ENCODE peak calls at places on chromosomes 5 and 9, in four cellular contexts. One of them, this sample, is unnamed.

GRCh38 chr5:57598756-57599155 is 116.1 kb upstream of the ACTBL2 start:
- DNase-seq in HCT116: peak
- DNase-seq in neural progenitor cell: no peak
- DNase-seq in GM20000: no peak
- DNase-seq in this sample: peak

GRCh38 chr5:28779161-28779754 is 1740.9 kb upstream of the CDH9 start:
- DNase-seq in HCT116: no peak
- DNase-seq in neural progenitor cell: peak
- DNase-seq in GM20000: no peak
- DNase-seq in this sample: no peak

GRCh38 chr9:126506361-126507317 is 107.1 kb upstream of the LMX1B start:
- DNase-seq in HCT116: no peak
- DNase-seq in neural progenitor cell: no peak
- DNase-seq in GM20000: no peak
- DNase-seq in this sample: no peak

GRCh38 chr5:157523976-157524375 is 51.6 kb downstream of the ADAM19 start:
- DNase-seq in HCT116: no peak
- DNase-seq in neural progenitor cell: peak
- DNase-seq in GM20000: no peak
- DNase-seq in this sample: no peak

GRCh38 chr9:10661376-10661775 is 48.6 kb upstream of the PTPRD start:
- DNase-seq in HCT116: no peak
- DNase-seq in neural progenitor cell: no peak
- DNase-seq in GM20000: no peak
- DNase-seq in this sample: no peak

GRCh38 chr5:67992919-67993318 is 222.6 kb upstream of the PIK3R1 start:
- DNase-seq in HCT116: no peak
- DNase-seq in neural progenitor cell: no peak
- DNase-seq in GM20000: no peak
- DNase-seq in this sample: no peak

GRCh38 chr5:116363780-116364179 is 210.8 kb downstream of the SEMA6A start:
- DNase-seq in HCT116: no peak
- DNase-seq in neural progenitor cell: no peak
- DNase-seq in GM20000: no peak
- DNase-seq in this sample: no peak

GRCh38 chr5:74530316-74530917 is 110.1 kb downstream of the ENC1 start:
- DNase-seq in HCT116: no peak
- DNase-seq in neural progenitor cell: no peak
- DNase-seq in GM20000: no peak
- DNase-seq in this sample: no peak

GRCh38 chr9:94706922-94707321 is 19.6 kb upstream of the AOPEP start:
- DNase-seq in HCT116: no peak
- DNase-seq in neural progenitor cell: no peak
- DNase-seq in GM20000: no peak
- DNase-seq in this sample: no peak

GRCh38 chr9:129071526-129072131 is 9.3 kb upstream of the DOLPP1 start:
- DNase-seq in HCT116: no peak
- DNase-seq in neural progenitor cell: peak
- DNase-seq in GM20000: no peak
- DNase-seq in this sample: no peak

GRCh38 chr5:141695627-141696180 is 13.7 kb upstream of the ARAP3 start:
- DNase-seq in HCT116: no peak
- DNase-seq in neural progenitor cell: no peak
- DNase-seq in GM20000: no peak
- DNase-seq in this sample: peak

GRCh38 chr9:72271617-72272478 is 93.2 kb downstream of the ZFAND5 start:
- DNase-seq in HCT116: peak
- DNase-seq in neural progenitor cell: peak
- DNase-seq in GM20000: peak
- DNase-seq in this sample: peak

GRCh38 chr9:121820286-121821005 is 169.0 kb downstream of the DAB2IP start:
- DNase-seq in HCT116: no peak
- DNase-seq in neural progenitor cell: no peak
- DNase-seq in GM20000: no peak
- DNase-seq in this sample: no peak

GRCh38 chr5:156879665-156880285 is 29.7 kb downstream of the PPP1R2B start:
- DNase-seq in HCT116: no peak
- DNase-seq in neural progenitor cell: no peak
- DNase-seq in GM20000: no peak
- DNase-seq in this sample: no peak

GRCh38 chr5:58849151-58849550 is 266.3 kb downstream of the RAB3C start:
- DNase-seq in HCT116: no peak
- DNase-seq in neural progenitor cell: no peak
- DNase-seq in GM20000: no peak
- DNase-seq in this sample: no peak

GRCh38 chr5:90221947-90222346 is 187.6 kb downstream of the CETN3 start:
- DNase-seq in HCT116: no peak
- DNase-seq in neural progenitor cell: no peak
- DNase-seq in GM20000: no peak
- DNase-seq in this sample: peak

GRCh38 chr9:36725777-36726356 is 153.2 kb downstream of the MELK start:
- DNase-seq in HCT116: no peak
- DNase-seq in neural progenitor cell: peak
- DNase-seq in GM20000: no peak
- DNase-seq in this sample: no peak

GRCh38 chr5:113140837-113141661 is 164.5 kb downstream of the DCP2 start:
- DNase-seq in HCT116: no peak
- DNase-seq in neural progenitor cell: no peak
- DNase-seq in GM20000: no peak
- DNase-seq in this sample: no peak

GRCh38 chr9:95132406-95133350 is 184.8 kb downstream of the FANCC start:
- DNase-seq in HCT116: no peak
- DNase-seq in neural progenitor cell: no peak
- DNase-seq in GM20000: no peak
- DNase-seq in this sample: no peak

GRCh38 chr9:114310471-114311450 is 12.1 kb upstream of the ORM1 start:
- DNase-seq in HCT116: no peak
- DNase-seq in neural progenitor cell: no peak
- DNase-seq in GM20000: no peak
- DNase-seq in this sample: no peak

GRCh38 chr5:57307516-57307915 is 133.7 kb downstream of the GPBP1 start:
- DNase-seq in HCT116: no peak
- DNase-seq in neural progenitor cell: no peak
- DNase-seq in GM20000: no peak
- DNase-seq in this sample: no peak

GRCh38 chr5:126777257-126777973 is 479 bp downstream of the LMNB1 start:
- DNase-seq in HCT116: no peak
- DNase-seq in neural progenitor cell: peak
- DNase-seq in GM20000: peak
- DNase-seq in this sample: peak

GRCh38 chr5:39942606-39943005 is 517.8 kb upstream of the DAB2 start:
- DNase-seq in HCT116: no peak
- DNase-seq in neural progenitor cell: no peak
- DNase-seq in GM20000: no peak
- DNase-seq in this sample: no peak

GRCh38 chr9:133505901-133506652 is 18.7 kb downstream of the MYMK start:
- DNase-seq in HCT116: no peak
- DNase-seq in neural progenitor cell: no peak
- DNase-seq in GM20000: no peak
- DNase-seq in this sample: no peak

GRCh38 chr9:17531642-17532254 is 47.1 kb upstream of the SH3GL2 start:
- DNase-seq in HCT116: peak
- DNase-seq in neural progenitor cell: peak
- DNase-seq in GM20000: peak
- DNase-seq in this sample: peak

GRCh38 chr5:179294891-179295777 is 50.1 kb downstream of the ADAMTS2 start:
- DNase-seq in HCT116: no peak
- DNase-seq in neural progenitor cell: no peak
- DNase-seq in GM20000: no peak
- DNase-seq in this sample: no peak

GRCh38 chr5:147432323-147432722 is 77.5 kb downstream of the DPYSL3 start:
- DNase-seq in HCT116: no peak
- DNase-seq in neural progenitor cell: no peak
- DNase-seq in GM20000: no peak
- DNase-seq in this sample: no peak

GRCh38 chr5:67878911-67879310 is 336.6 kb upstream of the PIK3R1 start:
- DNase-seq in HCT116: no peak
- DNase-seq in neural progenitor cell: no peak
- DNase-seq in GM20000: no peak
- DNase-seq in this sample: no peak

GRCh38 chr9:68643901-68644809 is 60.9 kb upstream of the PIP5K1B start:
- DNase-seq in HCT116: no peak
- DNase-seq in neural progenitor cell: peak
- DNase-seq in GM20000: peak
- DNase-seq in this sample: no peak

GRCh38 chr5:57432876-57433275 is 49.7 kb downstream of the ACTBL2 start:
- DNase-seq in HCT116: peak
- DNase-seq in neural progenitor cell: no peak
- DNase-seq in GM20000: no peak
- DNase-seq in this sample: peak

GRCh38 chr9:88056876-88057275 is 81.4 kb downstream of the SPATA31C2 start:
- DNase-seq in HCT116: no peak
- DNase-seq in neural progenitor cell: no peak
- DNase-seq in GM20000: no peak
- DNase-seq in this sample: no peak

GRCh38 chr9:127463891-127464290 is 12.6 kb downstream of the LRSAM1 start:
- DNase-seq in HCT116: no peak
- DNase-seq in neural progenitor cell: no peak
- DNase-seq in GM20000: no peak
- DNase-seq in this sample: no peak

GRCh38 chr9:131276107-131276888 is at the start of gene FAM78A:
- DNase-seq in HCT116: no peak
- DNase-seq in neural progenitor cell: peak
- DNase-seq in GM20000: peak
- DNase-seq in this sample: no peak

GRCh38 chr5:124453221-124454032 is 293.0 kb downstream of the ZNF608 start:
- DNase-seq in HCT116: peak
- DNase-seq in neural progenitor cell: no peak
- DNase-seq in GM20000: peak
- DNase-seq in this sample: peak

GRCh38 chr5:129163979-129164378 is 69.4 kb downstream of the ISOC1 start:
- DNase-seq in HCT116: no peak
- DNase-seq in neural progenitor cell: no peak
- DNase-seq in GM20000: no peak
- DNase-seq in this sample: no peak

GRCh38 chr5:151611127-151611775 is 20.1 kb upstream of the FAT2 start:
- DNase-seq in HCT116: no peak
- DNase-seq in neural progenitor cell: no peak
- DNase-seq in GM20000: no peak
- DNase-seq in this sample: no peak

GRCh38 chr5:178371362-178372090 is 138.9 kb upstream of the PHYKPL start:
- DNase-seq in HCT116: no peak
- DNase-seq in neural progenitor cell: no peak
- DNase-seq in GM20000: no peak
- DNase-seq in this sample: no peak

GRCh38 chr5:132866342-132867045 is at the start of the genes GDF9 and UQCRQ:
- DNase-seq in HCT116: peak
- DNase-seq in neural progenitor cell: peak
- DNase-seq in GM20000: peak
- DNase-seq in this sample: peak
- TF ChIP-seq CTCF in HCT116: no peak
- TF ChIP-seq CTCF in neural progenitor cell: peak
- TF ChIP-seq CTCF in GM20000: no peak
- TF ChIP-seq CTCF in this sample: no peak

DNA sequence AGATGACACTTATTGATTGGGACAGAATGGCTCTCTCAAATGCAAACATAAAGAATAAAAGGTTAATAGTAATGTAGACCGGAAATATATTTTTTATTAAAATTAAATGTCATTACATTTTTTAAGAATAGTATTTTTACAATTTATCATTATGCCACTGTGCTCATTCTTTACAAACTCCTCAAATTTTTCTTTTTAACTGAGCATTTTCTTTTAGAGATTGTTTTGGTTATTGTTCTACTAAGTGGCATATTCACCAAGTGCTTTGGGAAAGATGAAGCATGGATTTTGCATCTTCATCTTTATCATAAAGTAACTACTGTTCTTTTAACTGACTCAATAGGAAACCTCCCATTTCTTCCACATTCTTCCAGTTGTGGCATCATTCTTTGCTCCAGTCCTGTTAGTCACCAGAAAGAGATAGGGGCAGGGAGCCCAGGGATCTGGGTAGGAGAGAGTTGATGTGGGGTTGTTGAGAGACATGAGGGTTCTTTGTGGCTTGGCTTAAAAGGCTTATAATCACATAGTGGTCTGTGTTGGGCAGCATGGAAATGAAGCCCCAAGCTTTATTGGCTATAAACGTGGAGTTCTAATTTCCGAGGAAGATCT is 69.8 kb downstream of the SYK start:
- DNase-seq in HCT116: no peak
- DNase-seq in neural progenitor cell: no peak
- DNase-seq in GM20000: no peak
- DNase-seq in this sample: no peak
- TF ChIP-seq CTCF in HCT116: no peak
- TF ChIP-seq CTCF in neural progenitor cell: no peak
- TF ChIP-seq CTCF in GM20000: no peak
- TF ChIP-seq CTCF in this sample: no peak

GRCh38 chr9:93306579-93307091 is 122.7 kb downstream of the WNK2 start:
- DNase-seq in HCT116: no peak
- DNase-seq in neural progenitor cell: no peak
- DNase-seq in GM20000: no peak
- DNase-seq in this sample: no peak

GRCh38 chr9:93308158-93308602 is 124.2 kb downstream of the WNK2 start:
- DNase-seq in HCT116: no peak
- DNase-seq in neural progenitor cell: no peak
- DNase-seq in GM20000: no peak
- DNase-seq in this sample: no peak

GRCh38 chr9:93308676-93309075 is 124.7 kb downstream of the WNK2 start:
- DNase-seq in HCT116: no peak
- DNase-seq in neural progenitor cell: no peak
- DNase-seq in GM20000: no peak
- DNase-seq in this sample: no peak

GRCh38 chr9:93307468-93308157 is 123.7 kb downstream of the WNK2 start:
- DNase-seq in HCT116: no peak
- DNase-seq in neural progenitor cell: no peak
- DNase-seq in GM20000: no peak
- DNase-seq in this sample: no peak

GRCh38 chr9:93309889-93310425 is 126.0 kb downstream of the WNK2 start:
- DNase-seq in HCT116: no peak
- DNase-seq in neural progenitor cell: no peak
- DNase-seq in GM20000: no peak
- DNase-seq in this sample: no peak
- TF ChIP-seq CTCF in HCT116: no peak
- TF ChIP-seq CTCF in neural progenitor cell: no peak
- TF ChIP-seq CTCF in GM20000: no peak
- TF ChIP-seq CTCF in this sample: no peak

GRCh38 chr5:134561871-134562296 is 36.4 kb downstream of the JADE2 start:
- DNase-seq in HCT116: peak
- DNase-seq in neural progenitor cell: peak
- DNase-seq in GM20000: no peak
- DNase-seq in this sample: peak
- TF ChIP-seq CTCF in HCT116: peak
- TF ChIP-seq CTCF in neural progenitor cell: peak
- TF ChIP-seq CTCF in GM20000: no peak
- TF ChIP-seq CTCF in this sample: peak